ENCODE peak calls at places on chromosomes 13 and 19, in four cellular contexts. U is fibroblast of lung, F is cardiac muscle cell, E is colonic mucosa. J is an unnamed sample. For H3K36me3 and H3K4me1, the result is how much of the 10 kb centered on the place peaks cover.

GRCh38 chr19:4444765-4445741 is 12.5 kb downstream of the UBXN6 start:
- DNase-seq in U (peak), F (peak), E (no peak), J (no peak)

GRCh38 chr13:28707629-28708427 is 10.9 kb downstream of the SLC46A3 start:
- DNase-seq in U (peak), F (peak), E (no peak), J (no peak)

GRCh38 chr19:15091918-15092753 is 10.1 kb downstream of the OR1I1 start:
- DNase-seq in U (peak), F (peak), E (peak), J (no peak)

GRCh38 chr13:44819245-44819644 is 170.0 kb downstream of the NUFIP1 start:
- DNase-seq in U (peak), F (peak), E (no peak), J (no peak)

GRCh38 chr19:44657211-44657921 is 13.7 kb downstream of the PVR start:
- DNase-seq in U (peak), F (peak), E (peak), J (peak)

GRCh38 chr19:43699506-43700367 is 16.1 kb upstream of the IRGC start:
- DNase-seq in U (peak), F (peak), E (peak), J (peak)

GRCh38 chr13:32984857-32985626 is 31.2 kb upstream of the KL start:
- DNase-seq in U (no peak), F (no peak), E (no peak), J (no peak)

GRCh38 chr19:1408300-1409203 is 1.2 kb downstream of the DAZAP1 start:
- DNase-seq in U (peak), F (peak), E (peak), J (peak)

GRCh38 chr19:49217382-49217781 is 59.8 kb downstream of the TRPM4 start:
- DNase-seq in U (peak), F (peak), E (no peak), J (peak)

GRCh38 chr13:47788844-47789243 is 212.2 kb downstream of the SUCLA2 start:
- DNase-seq in U (no peak), F (no peak), E (no peak), J (no peak)

GRCh38 chr13:103640617-103641016 is 574.4 kb upstream of the SLC10A2 start:
- DNase-seq in U (no peak), F (no peak), E (no peak), J (no peak)

GRCh38 chr19:51698296-51698695 is 5.2 kb downstream of the SPACA6 start:
- DNase-seq in U (no peak), F (no peak), E (no peak), J (no peak)

GRCh38 chr19:41792513-41793413 is 3.6 kb upstream of the CEACAM3 start:
- DNase-seq in U (peak), F (peak), E (peak), J (no peak)

GRCh38 chr19:9956956-9957355 is 20.6 kb upstream of the OLFM2 start:
- DNase-seq in U (no peak), F (no peak), E (no peak), J (no peak)

GRCh38 chr19:47406711-47407416 is 12.5 kb downstream of the MEIS3 start:
- DNase-seq in U (no peak), F (peak), E (no peak), J (no peak)

GRCh38 chr13:48977973-48978372 is 2.3 kb downstream of the FNDC3A start:
- DNase-seq in U (no peak), F (no peak), E (no peak), J (no peak)

GRCh38 chr19:42111811-42112210 is 20.4 kb downstream of the POU2F2 start:
- DNase-seq in U (no peak), F (no peak), E (no peak), J (no peak)

GRCh38 chr13:48994731-48995130 is 19.0 kb downstream of the FNDC3A start:
- DNase-seq in U (peak), F (peak), E (no peak), J (no peak)

GRCh38 chr19:30896551-30896950 is 452.7 kb downstream of the TSHZ3 start:
- DNase-seq in U (no peak), F (no peak), E (no peak), J (no peak)

GRCh38 chr13:113879506-113880360 is 15.9 kb upstream of the GAS6 start:
- DNase-seq in U (no peak), F (no peak), E (no peak), J (no peak)

GRCh38 chr13:110648848-110649421 is 33.6 kb downstream of the NAXD start:
- DNase-seq in U (no peak), F (no peak), E (peak), J (no peak)

GRCh38 chr13:97200081-97200942 is 21.8 kb upstream of the MBNL2 start:
- DNase-seq in U (no peak), F (no peak), E (no peak), J (no peak)

GRCh38 chr13:26895081-26895807 is 134.7 kb upstream of the GPR12 start:
- DNase-seq in U (no peak), F (peak), E (no peak), J (no peak)

GRCh38 chr13:111449041-111449440 is 128.6 kb downstream of the TEX29 start:
- DNase-seq in U (no peak), F (no peak), E (no peak), J (no peak)

GRCh38 chr13:114281351-114282142 is at the start of gene UPF3A:
- DNase-seq in U (peak), F (peak), E (peak), J (peak)

GRCh38 chr19:49453757-49454248 is 778 bp downstream of the ALDH16A1 start:
- DNase-seq in U (no peak), F (peak), E (no peak), J (no peak)

GRCh38 chr19:48445256-48445605 is 552 bp upstream of the GRWD1 start:
- DNase-seq in U (peak), F (peak), E (no peak), J (no peak)

GRCh38 chr19:46291829-46292228 is 5.0 kb upstream of the HIF3A start:
- DNase-seq in U (no peak), F (no peak), E (no peak), J (no peak)

GRCh38 chr19:35560677-35561076 is 2.8 kb downstream of the ATP4A start:
- DNase-seq in U (no peak), F (no peak), E (no peak), J (no peak)

GRCh38 chr13:33612641-33613638 is 205.0 kb upstream of the RFC3 start:
- DNase-seq in U (no peak), F (no peak), E (no peak), J (no peak)

GRCh38 chr13:98473135-98473791 is 103.6 kb downstream of the STK24 start:
- DNase-seq in U (no peak), F (no peak), E (no peak), J (peak)

GRCh38 chr19:7742991-7743390 is 4.3 kb downstream of the CD209 start:
- DNase-seq in U (no peak), F (no peak), E (no peak), J (no peak)

GRCh38 chr19:7742575-7742974 is 4.8 kb downstream of the CD209 start:
- DNase-seq in U (no peak), F (no peak), E (no peak), J (no peak)

GRCh38 chr19:7744199-7744786 is 3.0 kb downstream of the CD209 start:
- DNase-seq in U (no peak), F (no peak), E (no peak), J (no peak)

GRCh38 chr19:7743425-7743841 is 3.9 kb downstream of the CD209 start:
- DNase-seq in U (no peak), F (no peak), E (no peak), J (no peak)

DNA sequence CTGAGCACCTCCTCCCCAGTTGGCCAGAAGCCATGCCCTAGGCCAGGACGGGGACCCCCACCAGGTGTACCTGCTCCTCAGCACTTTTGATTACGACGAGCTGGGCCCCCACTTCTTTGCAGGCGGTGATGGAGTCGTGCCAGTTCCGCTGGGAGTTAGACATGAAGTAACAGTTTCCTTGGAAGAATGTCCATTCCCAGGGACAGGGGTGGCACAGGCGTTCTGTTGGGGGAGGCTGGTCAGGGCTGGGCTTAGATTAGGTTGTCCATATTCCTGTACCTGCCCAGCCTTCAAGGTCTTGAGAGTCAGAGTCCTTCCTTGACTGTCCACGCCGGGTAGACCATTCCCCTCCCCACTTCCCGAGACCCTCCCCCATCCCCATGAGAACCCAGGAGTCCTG is 2.5 kb downstream of the CD209 start:
- DNase-seq in U (no peak), F (no peak), E (no peak), J (no peak)
- TF ChIP-seq CTCF in U (no peak), F (no peak), E (no peak), J (no peak)

GRCh38 chr13:75356426-75356825 is 125.5 kb downstream of the TBC1D4 start:
- DNase-seq in U (no peak), F (no peak), E (no peak), J (no peak)
- H3K36me3 ChIP-seq in U (under half), F (under half), E (under half), J (under half)

DNA sequence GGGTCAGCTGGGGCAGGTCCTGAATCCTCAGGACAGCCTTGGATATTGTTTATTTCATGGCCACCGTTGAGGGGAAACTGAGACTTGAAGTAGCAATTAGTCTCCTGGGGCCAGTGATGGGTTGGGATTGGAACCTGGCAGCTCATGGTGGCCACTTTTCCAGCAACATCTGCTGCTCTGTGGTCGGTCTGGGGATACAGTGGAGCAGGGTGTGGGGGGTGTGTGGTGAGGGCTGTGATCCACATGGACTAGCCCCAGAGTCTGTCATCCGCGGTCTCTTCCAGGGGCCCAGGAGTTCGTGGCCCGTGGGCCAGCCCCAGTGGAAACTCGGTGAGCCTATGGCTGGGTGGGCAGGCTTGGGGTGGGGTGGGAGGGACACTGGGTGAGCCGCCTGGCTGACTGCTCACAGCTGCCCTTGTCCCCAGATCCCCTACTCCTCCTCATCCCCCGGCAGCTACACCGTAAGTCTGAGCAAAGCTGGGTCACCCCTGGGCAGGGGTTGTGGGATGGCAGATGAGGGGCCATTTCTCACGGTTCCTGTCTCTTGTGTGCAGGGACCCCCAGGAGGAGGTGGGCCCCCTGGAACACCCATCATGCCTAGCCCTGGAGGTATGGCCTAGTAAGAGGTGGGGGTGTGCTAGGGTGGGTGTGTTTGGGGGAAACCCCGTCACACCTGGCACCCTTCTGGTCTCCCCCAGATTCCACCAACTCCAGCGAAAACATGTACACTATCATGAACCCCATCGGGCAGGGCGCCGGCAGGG is 5.5 kb downstream of the ISYNA1 start:
- DNase-seq in U (no peak), F (no peak), E (no peak), J (no peak)
- H3K4me1 ChIP-seq in U (under half), F (under half), E (under half), J (under half)

DNA sequence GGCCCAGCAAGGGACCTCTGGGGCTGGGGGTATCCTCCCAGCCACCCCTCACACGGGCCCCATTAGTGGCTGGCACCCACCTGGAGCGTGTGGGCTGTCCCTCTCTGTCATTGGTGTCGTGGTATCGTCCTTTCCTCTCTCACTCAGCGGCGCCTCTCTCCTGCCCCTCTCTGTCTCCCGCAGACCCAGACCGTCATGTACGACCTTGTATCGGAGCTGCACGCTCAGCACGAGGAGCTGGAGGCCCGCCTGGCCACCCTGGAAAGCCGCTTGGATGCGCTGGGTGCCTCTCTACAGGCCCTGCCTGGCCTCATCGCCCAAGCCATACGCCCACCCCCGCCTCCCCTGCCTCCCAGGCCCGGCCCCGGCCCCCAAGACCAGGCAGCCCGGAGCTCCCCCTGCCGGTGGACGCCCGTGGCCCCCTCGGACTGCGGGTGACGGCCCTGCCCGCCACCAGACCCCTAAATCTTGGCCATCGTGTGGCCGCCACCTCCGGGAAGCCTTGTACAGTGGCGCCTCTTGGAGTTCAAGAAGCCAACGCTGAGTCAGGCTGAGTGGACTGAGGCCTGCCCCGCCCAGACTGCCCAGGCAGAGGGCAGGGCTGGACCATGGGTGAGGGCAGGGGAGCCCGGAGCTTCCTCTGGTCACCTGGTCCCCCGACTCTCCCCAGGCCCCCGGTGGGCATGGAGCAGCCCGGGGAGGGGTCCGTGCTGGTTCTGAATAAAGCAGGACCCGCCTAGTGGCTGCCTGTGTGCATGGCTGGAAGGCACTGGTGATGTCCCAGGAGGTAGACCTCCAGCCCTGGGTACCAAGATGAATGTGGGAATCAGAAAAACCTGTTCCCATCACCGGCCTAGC is 9.8 kb upstream of the ARRDC2 start:
- DNase-seq in U (peak), F (no peak), E (no peak), J (no peak)
- TF ChIP-seq CTCF in U (no peak), F (no peak), E (peak), J (peak)

GRCh38 chr19:19285723-19286122 is 12.6 kb upstream of the TM6SF2 start:
- DNase-seq in U (no peak), F (no peak), E (no peak), J (no peak)
- H3K36me3 ChIP-seq in U (under half), F (under half), E (under half), J (under half)